ENCODE peak calls at places on chromosomes 7 and 10, in eight cellular contexts. V is Calu3; L is stimulated activated CD8-positive, alpha-beta memory T cell treated with anti-CD3 and anti-CD28 coated beads, Interleukin-4, amount 100 ng/mL, for 24 hours; K is OCI-LY7; E is A673; F is RCC 7860; A is NCI-H510A; C is glomerular endothelial cell. Q is an unnamed sample.

GRCh38 chr10:27207350-27207749 is 33.2 kb downstream of the ACBD5 start:
- DNase-seq in V (no peak), L (no peak), K (no peak), E (no peak), F (no peak), A (no peak), C (no peak), Q (no peak)

GRCh38 chr10:29131952-29132820 is 156.7 kb upstream of the LYZL1 start:
- DNase-seq in V (no peak), L (no peak), K (no peak), E (peak), F (no peak), A (no peak), C (no peak), Q (no peak)

GRCh38 chr7:45682836-45683555 is 108.8 kb downstream of the ADCY1 start:
- DNase-seq in V (no peak), L (no peak), K (no peak), E (no peak), F (no peak), A (no peak), C (no peak), Q (no peak)

GRCh38 chr10:6617319-6618076 is 37.4 kb upstream of the PRKCQ start:
- DNase-seq in V (no peak), L (no peak), K (no peak), E (no peak), F (no peak), A (no peak), C (no peak), Q (no peak)

GRCh38 chr7:30321992-30322637 is 37.7 kb downstream of the ZNRF2 start:
- DNase-seq in V (no peak), L (no peak), K (peak), E (no peak), F (no peak), A (no peak), C (no peak), Q (no peak)

GRCh38 chr7:157691521-157692155 is 354.8 kb downstream of the DNAJB6 start:
- DNase-seq in V (no peak), L (no peak), K (no peak), E (no peak), F (no peak), A (peak), C (no peak), Q (no peak)

GRCh38 chr10:124568339-124568738 is 106.7 kb downstream of the LHPP start:
- DNase-seq in V (no peak), L (no peak), K (no peak), E (no peak), F (no peak), A (no peak), C (no peak), Q (no peak)

GRCh38 chr7:41624818-41625217 is 78.1 kb downstream of the INHBA start:
- DNase-seq in V (no peak), L (no peak), K (no peak), E (no peak), F (no peak), A (no peak), C (no peak), Q (no peak)

GRCh38 chr10:24645784-24646183 is 77.9 kb downstream of the ARHGAP21 start:
- DNase-seq in V (no peak), L (no peak), K (peak), E (no peak), F (no peak), A (no peak), C (peak), Q (no peak)

GRCh38 chr10:17544465-17544864 is 72.7 kb downstream of the HACD1 start:
- DNase-seq in V (no peak), L (no peak), K (no peak), E (no peak), F (no peak), A (no peak), C (no peak), Q (no peak)

GRCh38 chr7:88490161-88490560 is 183.5 kb upstream of the STEAP4 start:
- DNase-seq in V (no peak), L (no peak), K (no peak), E (no peak), F (no peak), A (no peak), C (no peak), Q (no peak)

GRCh38 chr10:127849896-127850295 is 42.8 kb downstream of the CLRN3 start:
- DNase-seq in V (no peak), L (no peak), K (no peak), E (no peak), F (no peak), A (no peak), C (no peak), Q (no peak)

GRCh38 chr7:35253182-35253679 is 669 bp downstream of the TBX20 start:
- DNase-seq in V (no peak), L (no peak), K (peak), E (peak), F (no peak), A (no peak), C (no peak), Q (no peak)

GRCh38 chr10:43231523-43232078 is 35.3 kb downstream of the RASGEF1A start:
- DNase-seq in V (no peak), L (no peak), K (peak), E (no peak), F (no peak), A (no peak), C (no peak), Q (no peak)

GRCh38 chr7:45080265-45080957 is 8.4 kb downstream of the NACAD start:
- DNase-seq in V (no peak), L (no peak), K (no peak), E (no peak), F (no peak), A (no peak), C (no peak), Q (no peak)

GRCh38 chr10:29757551-29758297 is 123.0 kb upstream of the SVIL start:
- DNase-seq in V (peak), L (no peak), K (no peak), E (peak), F (peak), A (no peak), C (no peak), Q (no peak)

GRCh38 chr7:55019329-55019690 is 493 bp downstream of the EGFR start:
- DNase-seq in V (peak), L (no peak), K (no peak), E (no peak), F (no peak), A (peak), C (no peak), Q (no peak)

GRCh38 chr7:131188367-131189339 is 139.0 kb upstream of the MKLN1 start:
- DNase-seq in V (no peak), L (peak), K (no peak), E (peak), F (peak), A (peak), C (no peak), Q (no peak)

GRCh38 chr7:44122529-44122928 is 819 bp downstream of the POLD2 start:
- DNase-seq in V (no peak), L (no peak), K (no peak), E (no peak), F (no peak), A (no peak), C (no peak), Q (no peak)

Q was measured in NCI-H2107.